ENCODE peak calls at places on chromosomes 1 and 21, in four cellular contexts. L is fibroblast of lung, O is nephron progenitor cell, B is PC-9. Y is an unnamed sample.

GRCh38 chr21:46145159-46145839 is 10.1 kb downstream of the FTCD start:
- DNase-seq in L (no peak), O (no peak), B (no peak), Y (no peak)

GRCh38 chr1:52569333-52570265 is 16.7 kb upstream of the TUT4 start:
- DNase-seq in L (no peak), O (no peak), B (no peak), Y (no peak)

GRCh38 chr1:88985033-88985432 is 7.4 kb downstream of the KYAT3 start:
- DNase-seq in L (peak; percentile 86), O (no peak), B (peak; percentile 54), Y (peak; percentile 91)

GRCh38 chr21:31273278-31273677 is 70.8 kb downstream of the TIAM1 start:
- DNase-seq in L (no peak), O (no peak), B (no peak), Y (no peak)

GRCh38 chr21:33780631-33781030 is 135.0 kb downstream of the ATP5PO start:
- DNase-seq in L (peak; percentile 21), O (no peak), B (no peak), Y (no peak)

GRCh38 chr1:236140705-236141446 is 1.5 kb upstream of the GPR137B start:
- DNase-seq in L (no peak), O (no peak), B (no peak), Y (no peak)

GRCh38 chr1:153542956-153543737 is 2.4 kb upstream of the S100A5 start:
- DNase-seq in L (no peak), O (no peak), B (no peak), Y (no peak)

GRCh38 chr1:233664254-233664653 is 50.3 kb downstream of the KCNK1 start:
- DNase-seq in L (no peak), O (no peak), B (no peak), Y (peak; percentile 46)

GRCh38 chr1:41353744-41354143 is 7.5 kb upstream of the FOXO6 start:
- DNase-seq in L (no peak), O (no peak), B (peak; percentile 98), Y (no peak)

GRCh38 chr1:21175324-21175669 is 1.4 kb downstream of the EIF4G3 start:
- DNase-seq in L (peak; percentile 43), O (no peak), B (no peak), Y (peak; percentile 42)

GRCh38 chr1:170407138-170407537 is 124.8 kb upstream of the GORAB start:
- DNase-seq in L (no peak), O (no peak), B (no peak), Y (no peak)
- TF ChIP-seq CTCF in L (no peak), O (no peak), B (no peak), Y (no peak)

GRCh38 chr1:159055181-159055621 is 21.4 kb downstream of the AIM2 start:
- DNase-seq in L (no peak), O (no peak), B (no peak), Y (no peak)
- TF ChIP-seq CTCF in L (no peak), O (no peak), B (no peak), Y (no peak)

GRCh38 chr1:4034318-4034887 is 134.3 kb upstream of the C1orf174 start:
- DNase-seq in L (no peak), O (no peak), B (no peak), Y (no peak)
- TF ChIP-seq CTCF in L (no peak), O (no peak), B (no peak), Y (no peak)

GRCh38 chr1:162007485-162007884 is 16.2 kb downstream of the OLFML2B start:
- DNase-seq in L (no peak), O (no peak), B (no peak), Y (no peak)

GRCh38 chr1:162004441-162004950 is 19.2 kb downstream of the OLFML2B start:
- DNase-seq in L (no peak), O (no peak), B (no peak), Y (no peak)

GRCh38 chr1:162008799-162009198 is 14.9 kb downstream of the OLFML2B start:
- DNase-seq in L (no peak), O (no peak), B (no peak), Y (no peak)

GRCh38 chr1:162003825-162004205 is 19.9 kb downstream of the OLFML2B start:
- DNase-seq in L (peak; percentile 87), O (no peak), B (peak; percentile 24), Y (peak; percentile 91)

DNA sequence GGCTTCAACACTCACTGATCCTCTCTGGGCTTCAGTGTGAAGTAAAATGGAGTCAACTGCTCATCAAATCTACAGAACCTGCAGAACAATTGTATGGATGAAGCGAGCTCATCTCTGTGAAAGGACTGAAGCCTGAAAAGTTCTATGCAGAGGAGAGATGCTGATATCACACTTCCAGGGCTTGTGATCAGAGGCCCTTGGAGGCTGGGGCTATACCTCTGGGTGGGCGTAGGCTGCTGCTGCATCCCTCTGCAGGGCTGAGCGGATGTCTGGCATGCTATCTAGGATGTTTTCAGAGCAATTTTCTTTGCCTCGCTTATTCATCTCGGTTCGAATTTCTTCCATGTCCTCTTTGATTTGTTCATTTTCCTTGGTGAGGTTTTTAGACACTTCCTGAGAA is 17.6 kb downstream of the OLFML2B start:
- DNase-seq in L (no peak), O (no peak), B (no peak), Y (no peak)
- TF ChIP-seq CTCF in L (no peak), O (no peak), B (no peak), Y (no peak)

GRCh38 chr1:117623698-117624097 is 17.9 kb downstream of the TENT5C start:
- DNase-seq in L (no peak), O (no peak), B (no peak), Y (no peak)

GRCh38 chr1:117620440-117620839 is 14.6 kb downstream of the TENT5C start:
- DNase-seq in L (no peak), O (no peak), B (no peak), Y (no peak)

GRCh38 chr1:117621316-117621715 is 15.5 kb downstream of the TENT5C start:
- DNase-seq in L (no peak), O (no peak), B (no peak), Y (no peak)

GRCh38 chr1:117623141-117623540 is 17.3 kb downstream of the TENT5C start:
- DNase-seq in L (no peak), O (no peak), B (no peak), Y (no peak)

DNA sequence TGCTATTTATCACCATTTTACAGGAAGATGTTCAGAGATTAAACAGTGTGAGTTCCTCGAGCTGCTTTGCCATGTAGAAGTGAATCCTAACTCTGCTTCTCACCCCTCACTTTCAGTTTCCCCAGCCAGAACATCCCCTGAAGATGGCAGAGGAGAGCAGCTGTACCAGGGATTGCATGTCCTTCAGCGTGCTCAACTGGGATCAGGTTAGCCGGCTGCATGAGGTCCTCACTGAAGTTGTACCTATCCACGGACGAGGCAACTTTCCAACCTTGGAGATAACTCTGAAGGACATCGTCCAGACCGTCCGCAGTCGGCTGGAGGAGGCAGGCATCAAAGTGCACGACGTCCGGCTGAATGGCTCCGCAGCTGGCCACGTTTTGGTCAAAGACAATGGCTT is 16.9 kb downstream of the TENT5C start:
- DNase-seq in L (no peak), O (no peak), B (no peak), Y (no peak)
- TF ChIP-seq CTCF in L (no peak), O (no peak), B (no peak), Y (no peak)